ENCODE peak calls at places on chromosomes 1 and 21, in nine cellular contexts. D is psoas muscle, X is adrenal gland, E is stomach, C is tibial nerve, S is fibroblast of mammary gland, R is body of pancreas, Z is uterus, U is K562. G is an unnamed sample.

GRCh38 chr1:85884372-85885035 is 176.3 kb upstream of the ZNHIT6 start:
- DNase-seq in E (no peak), X (no peak), D (no peak), S (peak), R (no peak), C (no peak), Z (no peak), U (peak), G (no peak)

GRCh38 chr1:202014060-202014459 is 3.7 kb downstream of the ELF3 start:
- DNase-seq in E (no peak), Z (no peak), R (no peak), X (no peak), U (no peak), S (no peak), C (no peak), D (no peak), G (no peak)

GRCh38 chr1:174777262-174777661 is 222.5 kb upstream of the CACYBP start:
- DNase-seq in R (no peak), E (no peak), D (no peak), U (no peak), X (no peak), C (no peak), S (peak), Z (no peak), G (no peak)

GRCh38 chr1:198246331-198246730 is 89.5 kb downstream of the NEK7 start:
- DNase-seq in E (no peak), D (no peak), X (no peak), U (no peak), S (no peak), R (no peak), Z (no peak), C (no peak), G (no peak)

GRCh38 chr1:2209400-2210083 is 15.0 kb upstream of the FAAP20 start:
- DNase-seq in U (no peak), R (no peak), C (no peak), D (no peak), E (no peak), S (no peak), X (no peak), Z (no peak), G (no peak)

GRCh38 chr1:54404939-54405880 is 984 bp downstream of the SSBP3 start:
- DNase-seq in E (peak), C (no peak), D (peak), U (no peak), R (peak), Z (no peak), S (no peak), X (peak), G (peak)

GRCh38 chr1:89261926-89262540 is 10.6 kb downstream of the GBP5 start:
- DNase-seq in X (no peak), R (no peak), C (no peak), D (peak), U (no peak), E (no peak), S (no peak), Z (peak), G (no peak)

GRCh38 chr1:226736001-226736907 is 2.8 kb downstream of the ITPKB start:
- DNase-seq in D (peak), U (no peak), R (no peak), S (no peak), C (no peak), X (no peak), Z (peak), E (no peak), G (no peak)

GRCh38 chr21:36188081-36188681 is 31.6 kb downstream of the DOP1B start:
- DNase-seq in D (peak), S (no peak), R (peak), C (no peak), Z (no peak), U (no peak), X (peak), E (peak), G (no peak)

GRCh38 chr1:154749078-154749760 is 120.9 kb downstream of the KCNN3 start:
- DNase-seq in S (peak), C (no peak), Z (no peak), R (no peak), D (no peak), U (no peak), E (no peak), X (no peak), G (peak)

GRCh38 chr21:42545745-42546144 is 32.1 kb downstream of the SLC37A1 start:
- DNase-seq in X (no peak), R (no peak), D (peak), E (no peak), U (peak), C (no peak), Z (no peak), S (no peak), G (no peak)
- H3K4me3 ChIP-seq in X (no peak), R (no peak), D (no peak), E (no peak), U (no peak), C (no peak), Z (no peak), S (no peak), G (no peak)

GRCh38 chr1:179800481-179800880 is 57.4 kb downstream of the FAM163A start:
- DNase-seq in S (no peak), U (no peak), X (no peak), R (no peak), Z (no peak), E (no peak), C (no peak), D (no peak), G (no peak)
- TF ChIP-seq CTCF in S (no peak), U (no peak), X (no peak), R (no peak), Z (no peak), E (no peak), C (no peak), D (no peak), G (no peak)

GRCh38 chr1:44542415-44543063 is 131.7 kb downstream of the TMEM53 start:
- DNase-seq in R (no peak), C (no peak), D (no peak), S (no peak), E (no peak), X (no peak), U (no peak), Z (no peak), G (peak)
- H3K4me3 ChIP-seq in R (no peak), C (no peak), D (no peak), S (no peak), E (no peak), X (no peak), U (no peak), Z (no peak), G (peak)

GRCh38 chr1:25803368-25803767 is 3.4 kb downstream of the SELENON start:
- DNase-seq in D (no peak), R (no peak), S (no peak), C (no peak), E (no peak), X (no peak), U (no peak), Z (no peak), G (no peak)

GRCh38 chr1:25800538-25801377 is 765 bp downstream of the SELENON start:
- DNase-seq in X (no peak), Z (no peak), D (peak), E (no peak), C (no peak), R (no peak), U (no peak), S (no peak), G (peak)

GRCh38 chr1:25804244-25804963 is 4.4 kb downstream of the SELENON start:
- DNase-seq in X (no peak), S (peak), D (peak), Z (no peak), R (no peak), U (no peak), C (no peak), E (no peak), G (no peak)

GRCh38 chr1:25804964-25805862 is 5.2 kb downstream of the SELENON start:
- DNase-seq in U (no peak), X (no peak), Z (no peak), C (no peak), R (no peak), S (no peak), D (no peak), E (no peak), G (no peak)

DNA sequence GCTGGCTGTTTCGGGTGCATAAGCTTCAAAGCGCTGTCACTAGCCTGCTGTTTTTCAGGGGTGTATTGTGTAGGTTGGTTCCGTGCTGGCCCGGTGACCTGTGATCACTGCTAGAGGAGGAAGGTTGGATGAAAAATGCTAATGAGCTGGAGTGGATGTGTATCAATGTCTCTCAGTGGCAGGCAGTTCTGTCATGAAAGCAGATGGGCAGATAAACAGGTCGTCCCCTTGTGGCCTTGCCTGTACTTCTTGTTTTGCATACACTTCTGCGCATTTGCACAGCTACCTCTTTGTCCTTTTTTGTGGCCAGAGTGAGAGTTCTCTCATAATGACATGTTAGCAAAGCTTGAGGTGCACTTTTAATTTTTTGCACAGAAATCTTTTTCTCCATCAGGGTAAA is 2.9 kb downstream of the SELENON start:
- DNase-seq in S (no peak), Z (no peak), R (no peak), C (no peak), E (no peak), U (no peak), D (peak), X (no peak), G (no peak)
- TF ChIP-seq CTCF in S (peak), Z (no peak), R (no peak), C (no peak), E (no peak), U (no peak), D (no peak), X (no peak), G (no peak)

DNA sequence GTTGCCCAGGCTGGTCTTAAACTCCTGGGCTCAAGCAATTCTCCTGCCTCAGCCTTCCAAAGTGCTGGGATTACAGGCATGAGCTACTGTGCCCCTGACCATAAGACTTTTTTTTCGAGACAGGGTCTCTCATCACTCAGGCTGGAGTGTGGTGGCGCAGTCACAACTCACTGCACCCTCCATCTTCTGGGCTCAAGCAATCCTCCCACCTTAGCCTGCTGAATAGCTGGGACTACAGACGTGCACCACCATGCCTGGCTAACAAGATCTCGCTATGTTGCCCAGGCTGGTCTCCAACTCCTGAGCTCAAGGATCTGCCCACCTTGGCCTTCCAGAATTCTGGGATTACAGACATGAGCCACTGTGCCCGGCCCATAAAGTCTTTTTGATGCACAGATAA is 1.9 kb downstream of the C1orf56 start:
- DNase-seq in C (no peak), U (no peak), Z (no peak), R (no peak), X (no peak), E (no peak), S (no peak), D (no peak), G (no peak)
- H3K4me3 ChIP-seq in C (no peak), U (no peak), Z (no peak), R (no peak), X (no peak), E (no peak), S (no peak), D (peak), G (no peak)

G was measured in WERI-Rb-1.